ENCODE peak calls at places on chromosomes 4 and X, in six cellular contexts. One of them, this sample, is unnamed.

GRCh38 chrX:130296743-130297142 is 28.0 kb upstream of the ZNF280C start:
- DNase-seq in H1: no peak
- DNase-seq in K562: no peak
- DNase-seq in GM12878: no peak
- DNase-seq in SK-N-SH: no peak
- DNase-seq in HepG2: no peak
- DNase-seq in this sample: no peak

GRCh38 chrX:119502727-119503483 is 34.7 kb downstream of the SLC25A5 start:
- DNase-seq in SK-N-SH: no peak
- DNase-seq in GM12878: no peak
- DNase-seq in H1: no peak
- DNase-seq in HepG2: peak; percentile 65
- DNase-seq in K562: no peak
- DNase-seq in this sample: peak; percentile 78

GRCh38 chr4:135372131-135372530 is 1170.5 kb upstream of the PABPC4L start:
- DNase-seq in GM12878: no peak
- DNase-seq in HepG2: no peak
- DNase-seq in SK-N-SH: no peak
- DNase-seq in H1: no peak
- DNase-seq in K562: no peak
- DNase-seq in this sample: no peak

GRCh38 chrX:19121898-19122640 is at the start of gene ADGRG2:
- DNase-seq in SK-N-SH: peak; percentile 71
- DNase-seq in K562: no peak
- DNase-seq in HepG2: no peak
- DNase-seq in GM12878: no peak
- DNase-seq in H1: no peak
- DNase-seq in this sample: peak; percentile 55

GRCh38 chr4:37889849-37890500 is 909 bp upstream of the TBC1D1 start:
- DNase-seq in K562: no peak
- DNase-seq in GM12878: no peak
- DNase-seq in SK-N-SH: peak; percentile 48
- DNase-seq in HepG2: no peak
- DNase-seq in H1: no peak
- DNase-seq in this sample: no peak

GRCh38 chrX:69178592-69178991 is 13.3 kb upstream of the PJA1 start:
- DNase-seq in K562: no peak
- DNase-seq in H1: no peak
- DNase-seq in SK-N-SH: no peak
- DNase-seq in HepG2: no peak
- DNase-seq in GM12878: no peak
- DNase-seq in this sample: no peak

GRCh38 chr4:1463088-1463926 is 57.1 kb upstream of the NKX1-1 start:
- DNase-seq in SK-N-SH: peak; percentile 33
- DNase-seq in HepG2: no peak
- DNase-seq in K562: no peak
- DNase-seq in H1: no peak
- DNase-seq in GM12878: no peak
- DNase-seq in this sample: no peak

GRCh38 chr4:120443111-120443510 is 376.5 kb upstream of the MAD2L1 start:
- DNase-seq in SK-N-SH: no peak
- DNase-seq in HepG2: no peak
- DNase-seq in GM12878: no peak
- DNase-seq in H1: no peak
- DNase-seq in K562: no peak
- DNase-seq in this sample: no peak

GRCh38 chrX:8815460-8816065 is 14.4 kb upstream of the FAM9A start:
- DNase-seq in SK-N-SH: peak; percentile 58
- DNase-seq in GM12878: peak; percentile 4
- DNase-seq in K562: peak; percentile 66
- DNase-seq in H1: no peak
- DNase-seq in HepG2: peak; percentile 45
- DNase-seq in this sample: peak; percentile 45

GRCh38 chrX:153623310-153624029 is 23.5 kb upstream of the DUSP9 start:
- DNase-seq in HepG2: peak; percentile 79
- DNase-seq in K562: no peak
- DNase-seq in GM12878: no peak
- DNase-seq in SK-N-SH: no peak
- DNase-seq in H1: no peak
- DNase-seq in this sample: no peak

GRCh38 chr4:55397024-55397520 is 1.3 kb downstream of the TMEM165 start:
- DNase-seq in H1: no peak
- DNase-seq in GM12878: no peak
- DNase-seq in K562: no peak
- DNase-seq in SK-N-SH: peak; percentile 57
- DNase-seq in HepG2: no peak
- DNase-seq in this sample: no peak

GRCh38 chr4:185640809-185641675 is 105.7 kb upstream of the PDLIM3 start:
- DNase-seq in GM12878: peak; percentile 12
- DNase-seq in HepG2: peak; percentile 76
- DNase-seq in K562: peak; percentile 14
- DNase-seq in H1: no peak
- DNase-seq in SK-N-SH: peak; percentile 50
- DNase-seq in this sample: peak; percentile 15

GRCh38 chr4:153258750-153259149 is 54.5 kb downstream of the TRIM2 start:
- DNase-seq in HepG2: no peak
- DNase-seq in K562: no peak
- DNase-seq in SK-N-SH: no peak
- DNase-seq in GM12878: no peak
- DNase-seq in H1: no peak
- DNase-seq in this sample: no peak

GRCh38 chrX:6465731-6466130 is 69.2 kb downstream of the VCX3A start:
- DNase-seq in H1: no peak
- DNase-seq in GM12878: no peak
- DNase-seq in SK-N-SH: no peak
- DNase-seq in K562: no peak
- DNase-seq in HepG2: no peak
- DNase-seq in this sample: no peak

GRCh38 chr4:151992755-151993154 is 231.9 kb upstream of the GATB start:
- DNase-seq in HepG2: no peak
- DNase-seq in SK-N-SH: no peak
- DNase-seq in H1: no peak
- DNase-seq in K562: no peak
- DNase-seq in GM12878: no peak
- DNase-seq in this sample: no peak

GRCh38 chr4:3630934-3631585 is 98.8 kb upstream of the LRPAP1 start:
- DNase-seq in SK-N-SH: no peak
- DNase-seq in HepG2: no peak
- DNase-seq in H1: no peak
- DNase-seq in K562: no peak
- DNase-seq in GM12878: no peak
- DNase-seq in this sample: no peak

GRCh38 chr4:138438608-138439007 is 196.5 kb upstream of the SLC7A11 start:
- DNase-seq in HepG2: no peak
- DNase-seq in H1: no peak
- DNase-seq in GM12878: no peak
- DNase-seq in SK-N-SH: no peak
- DNase-seq in K562: peak; percentile 15
- DNase-seq in this sample: no peak

GRCh38 chrX:13013353-13014110 is 30.9 kb downstream of the FAM9C start:
- DNase-seq in K562: no peak
- DNase-seq in H1: no peak
- DNase-seq in SK-N-SH: no peak
- DNase-seq in HepG2: no peak
- DNase-seq in GM12878: no peak
- DNase-seq in this sample: no peak

GRCh38 chr4:86036729-86037128 is 323.1 kb downstream of the MAPK10 start:
- DNase-seq in K562: no peak
- DNase-seq in H1: no peak
- DNase-seq in HepG2: no peak
- DNase-seq in SK-N-SH: no peak
- DNase-seq in GM12878: no peak
- DNase-seq in this sample: no peak

GRCh38 chr4:51859476-51860032 is 16.6 kb downstream of the DCUN1D4 start:
- DNase-seq in SK-N-SH: no peak
- DNase-seq in GM12878: no peak
- DNase-seq in H1: no peak
- DNase-seq in K562: no peak
- DNase-seq in HepG2: no peak
- DNase-seq in this sample: no peak

GRCh38 chrX:86192827-86193226 is 44.6 kb downstream of the DACH2 start:
- DNase-seq in SK-N-SH: no peak
- DNase-seq in H1: no peak
- DNase-seq in HepG2: no peak
- DNase-seq in K562: no peak
- DNase-seq in GM12878: no peak
- DNase-seq in this sample: no peak
- TF ChIP-seq CHD2 in SK-N-SH: no peak
- TF ChIP-seq CHD2 in H1: no peak
- TF ChIP-seq CHD2 in HepG2: no peak
- TF ChIP-seq CHD2 in K562: no peak
- TF ChIP-seq CHD2 in GM12878: no peak
- TF ChIP-seq CHD2 in this sample: no peak

GRCh38 chr4:118086334-118086733 is 52.0 kb downstream of the NDST3 start:
- DNase-seq in SK-N-SH: no peak
- DNase-seq in K562: no peak
- DNase-seq in HepG2: no peak
- DNase-seq in H1: no peak
- DNase-seq in GM12878: no peak
- DNase-seq in this sample: no peak
- TF ChIP-seq CHD2 in SK-N-SH: no peak
- TF ChIP-seq CHD2 in K562: no peak
- TF ChIP-seq CHD2 in HepG2: no peak
- TF ChIP-seq CHD2 in H1: no peak
- TF ChIP-seq CHD2 in GM12878: no peak
- TF ChIP-seq CHD2 in this sample: no peak

DNA sequence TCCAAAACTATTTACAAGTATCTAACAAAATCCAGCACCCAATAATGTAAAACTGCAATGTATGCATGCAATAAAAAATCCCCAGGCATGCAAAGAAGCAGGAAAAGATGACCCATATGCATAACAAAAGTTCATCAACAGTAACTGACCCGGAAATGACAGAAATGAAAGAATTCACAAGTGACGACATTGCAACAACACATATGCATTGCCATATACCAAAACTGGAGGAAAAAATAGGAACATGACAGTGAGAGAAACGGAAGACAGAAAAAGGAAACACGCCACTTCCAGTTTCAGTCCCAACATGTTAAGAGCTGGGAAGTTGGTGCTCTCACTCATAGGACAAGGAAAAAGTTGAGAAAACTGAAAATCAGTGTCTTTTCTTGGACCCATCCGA is 154.6 kb downstream of the EVC2 start:
- DNase-seq in K562: no peak
- DNase-seq in HepG2: no peak
- DNase-seq in GM12878: no peak
- DNase-seq in H1: no peak
- DNase-seq in SK-N-SH: no peak
- DNase-seq in this sample: no peak
- TF ChIP-seq CHD2 in K562: no peak
- TF ChIP-seq CHD2 in HepG2: no peak
- TF ChIP-seq CHD2 in GM12878: no peak
- TF ChIP-seq CHD2 in H1: no peak
- TF ChIP-seq CHD2 in SK-N-SH: no peak
- TF ChIP-seq CHD2 in this sample: no peak

GRCh38 chr4:123020285-123020684 is 97.9 kb upstream of the NUDT6 start:
- DNase-seq in SK-N-SH: no peak
- DNase-seq in HepG2: no peak
- DNase-seq in K562: no peak
- DNase-seq in GM12878: no peak
- DNase-seq in H1: no peak
- DNase-seq in this sample: no peak

GRCh38 chr4:123018391-123018755 is 96.0 kb upstream of the NUDT6 start:
- DNase-seq in GM12878: no peak
- DNase-seq in HepG2: no peak
- DNase-seq in H1: no peak
- DNase-seq in SK-N-SH: no peak
- DNase-seq in K562: no peak
- DNase-seq in this sample: no peak

GRCh38 chr4:123017078-123017477 is 94.7 kb upstream of the NUDT6 start:
- DNase-seq in GM12878: no peak
- DNase-seq in SK-N-SH: no peak
- DNase-seq in H1: no peak
- DNase-seq in HepG2: no peak
- DNase-seq in K562: no peak
- DNase-seq in this sample: no peak

GRCh38 chr4:123014038-123014437 is 91.6 kb upstream of the NUDT6 start:
- DNase-seq in GM12878: no peak
- DNase-seq in SK-N-SH: no peak
- DNase-seq in HepG2: no peak
- DNase-seq in K562: no peak
- DNase-seq in H1: no peak
- DNase-seq in this sample: no peak

DNA sequence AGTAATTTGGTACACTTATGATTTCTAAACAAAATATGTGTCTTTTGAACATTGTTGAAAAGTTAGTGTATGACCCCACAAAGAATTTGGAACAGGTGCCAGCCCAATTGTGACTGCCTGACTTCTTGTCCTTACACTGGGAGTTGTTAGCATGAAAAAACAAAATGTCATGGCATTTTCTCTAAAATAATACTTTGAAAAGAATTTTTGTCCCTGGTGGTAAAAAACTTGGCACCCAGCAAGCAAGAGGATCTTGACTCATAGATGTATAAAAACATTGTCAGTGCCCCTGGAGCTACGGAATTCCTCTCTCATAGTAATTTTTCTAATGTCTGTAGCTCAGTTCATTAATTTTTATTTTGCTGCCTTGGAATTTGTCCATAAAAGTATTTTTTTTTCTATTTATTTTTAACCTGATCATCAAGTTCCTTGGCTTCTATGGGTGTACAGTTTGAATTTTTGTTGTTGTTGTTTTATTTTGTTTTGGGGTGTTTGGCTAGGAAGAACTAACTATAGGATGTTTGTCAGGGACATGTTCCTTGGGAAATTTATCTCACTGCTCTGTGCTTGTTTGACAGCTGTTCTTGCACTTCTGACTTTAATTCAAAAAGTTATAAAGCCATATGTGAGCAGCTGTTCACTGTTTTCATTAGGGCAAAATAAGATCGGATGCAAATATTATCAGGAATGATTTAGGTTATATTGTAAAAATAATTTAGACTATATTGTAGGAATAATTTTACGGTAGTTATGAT is 95.4 kb upstream of the NUDT6 start:
- DNase-seq in H1: no peak
- DNase-seq in SK-N-SH: peak; percentile 5
- DNase-seq in HepG2: no peak
- DNase-seq in GM12878: no peak
- DNase-seq in K562: no peak
- DNase-seq in this sample: no peak
- TF ChIP-seq CHD2 in H1: no peak
- TF ChIP-seq CHD2 in SK-N-SH: no peak
- TF ChIP-seq CHD2 in HepG2: no peak
- TF ChIP-seq CHD2 in GM12878: no peak
- TF ChIP-seq CHD2 in K562: no peak
- TF ChIP-seq CHD2 in this sample: no peak

DNA sequence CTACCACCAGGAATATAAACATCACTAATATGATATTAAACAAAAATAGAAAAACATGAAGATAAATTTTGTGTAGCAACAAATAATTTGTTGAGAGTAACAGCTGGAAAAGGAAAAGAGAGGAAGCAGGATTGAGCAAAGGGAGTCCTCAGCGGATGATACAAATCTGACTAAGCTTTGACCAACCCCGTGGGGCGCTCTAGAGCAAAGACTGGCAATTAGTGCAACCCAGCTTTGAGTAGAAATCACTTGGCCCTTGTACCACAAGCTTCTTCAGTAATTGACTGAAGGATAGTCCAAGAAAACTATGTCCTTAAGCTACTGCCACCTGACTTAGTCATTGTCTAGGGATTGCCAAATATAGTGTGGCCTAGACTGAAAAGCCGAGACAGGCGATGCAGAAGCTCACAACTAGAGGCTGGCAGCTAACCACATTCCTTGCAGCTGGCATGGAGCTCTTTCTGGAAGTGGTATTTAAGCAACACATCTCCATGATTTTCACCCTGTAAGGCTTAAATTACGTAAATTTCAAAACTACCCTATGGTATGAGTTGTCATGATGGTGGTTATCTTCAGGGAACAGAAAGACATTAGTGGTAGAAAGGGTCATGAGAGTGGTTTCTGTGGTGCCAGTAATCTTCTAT is 396.0 kb downstream of the PDGFC start:
- DNase-seq in SK-N-SH: no peak
- DNase-seq in HepG2: no peak
- DNase-seq in H1: no peak
- DNase-seq in GM12878: no peak
- DNase-seq in K562: no peak
- DNase-seq in this sample: no peak
- TF ChIP-seq CHD2 in SK-N-SH: no peak
- TF ChIP-seq CHD2 in HepG2: no peak
- TF ChIP-seq CHD2 in H1: no peak
- TF ChIP-seq CHD2 in GM12878: no peak
- TF ChIP-seq CHD2 in K562: no peak
- TF ChIP-seq CHD2 in this sample: no peak

This sample was measured in A549.